ENCODE peak calls at places on chromosomes 13 and 19, in six cellular contexts. E is lung; A is stimulated activated CD4-positive, alpha-beta T cell treated with anti-CD3 and anti-CD28 coated beads, Interleukin-4, amount 100 ng/mL, for 24 hours; D is ovary; R is GM23248; K is right lobe of liver. F is an unnamed sample.

GRCh38 chr13:44403720-44404063 is 30.1 kb downstream of the SERP2 start:
- DNase-seq in E (no peak), A (no peak), D (no peak), R (no peak), K (peak), F (no peak)

GRCh38 chr19:45828945-45829344 is 13.8 kb upstream of the RSPH6A start:
- DNase-seq in E (no peak), A (no peak), D (no peak), R (no peak), K (no peak), F (no peak)

GRCh38 chr19:14146789-14147216 is 10.4 kb upstream of the ASF1B start:
- DNase-seq in E (no peak), A (no peak), D (no peak), R (peak), K (no peak), F (peak)

GRCh38 chr19:1221141-1221903 is 15.7 kb downstream of the STK11 start:
- DNase-seq in E (no peak), A (no peak), D (peak), R (peak), K (peak), F (no peak)

GRCh38 chr19:13155472-13156284 is 5.5 kb downstream of the IER2 start:
- DNase-seq in E (peak), A (peak), D (peak), R (peak), K (peak), F (no peak)

GRCh38 chr13:78372581-78372980 is 230.8 kb downstream of the POU4F1 start:
- DNase-seq in E (no peak), A (no peak), D (no peak), R (no peak), K (no peak), F (no peak)

GRCh38 chr19:44725251-44725650 is 23.3 kb upstream of the BCL3 start:
- DNase-seq in E (no peak), A (no peak), D (no peak), R (no peak), K (peak), F (no peak)

GRCh38 chr19:50414850-50415660 is 3.7 kb upstream of the SPIB start:
- DNase-seq in E (peak), A (peak), D (peak), R (peak), K (peak), F (peak)

GRCh38 chr19:39524495-39524894 is 8.2 kb downstream of the EID2B start:
- DNase-seq in E (no peak), A (no peak), D (no peak), R (no peak), K (no peak), F (no peak)

GRCh38 chr19:30003862-30004261 is 61.8 kb downstream of the URI1 start:
- DNase-seq in E (no peak), A (no peak), D (no peak), R (no peak), K (no peak), F (no peak)

GRCh38 chr19:387777-388176 is 21.2 kb downstream of the C2CD4C start:
- DNase-seq in E (no peak), A (no peak), D (no peak), R (no peak), K (no peak), F (no peak)

GRCh38 chr19:58428617-58429016 is 11.3 kb downstream of the ZNF132 start:
- DNase-seq in E (no peak), A (no peak), D (no peak), R (no peak), K (no peak), F (no peak)

GRCh38 chr13:38849316-38849715 is 141.3 kb downstream of the STOML3 start:
- DNase-seq in E (no peak), A (no peak), D (no peak), R (peak), K (no peak), F (no peak)

GRCh38 chr13:79749985-79750551 is 269.1 kb downstream of the NDFIP2 start:
- DNase-seq in E (peak), A (no peak), D (peak), R (peak), K (no peak), F (peak)

GRCh38 chr13:109743706-109744453 is 42.5 kb downstream of the IRS2 start:
- DNase-seq in E (no peak), A (no peak), D (no peak), R (peak), K (no peak), F (peak)

GRCh38 chr19:12333162-12334159 is at the start of gene ZNF563:
- DNase-seq in E (peak), A (peak), D (peak), R (peak), K (peak), F (peak)

GRCh38 chr19:15934332-15935078 is at the start of gene CYP4F11:
- DNase-seq in E (no peak), A (no peak), D (no peak), R (no peak), K (peak), F (no peak)

GRCh38 chr19:56504581-56504980 is 3.1 kb upstream of the ZNF471 start:
- DNase-seq in E (no peak), A (no peak), D (no peak), R (peak), K (no peak), F (no peak)

GRCh38 chr13:62014299-62014698 is 598.6 kb upstream of the PCDH20 start:
- DNase-seq in E (no peak), A (no peak), D (no peak), R (no peak), K (no peak), F (no peak)

GRCh38 chr19:38173324-38174041 is 50.5 kb downstream of the DPF1 start:
- DNase-seq in E (no peak), A (no peak), D (no peak), R (peak), K (no peak), F (no peak)

GRCh38 chr13:94455414-94455813 is 24.1 kb downstream of the DCT start:
- DNase-seq in E (no peak), A (no peak), D (no peak), R (no peak), K (no peak), F (no peak)

GRCh38 chr19:8396563-8397203 is 6.5 kb downstream of the RAB11B start:
- DNase-seq in E (peak), A (peak), D (peak), R (peak), K (no peak), F (peak)

GRCh38 chr19:46134527-46134926 is 10.0 kb upstream of the IGFL3 start:
- DNase-seq in E (no peak), A (no peak), D (no peak), R (no peak), K (no peak), F (no peak)

GRCh38 chr13:60617863-60618733 is 221.1 kb downstream of the TDRD3 start:
- DNase-seq in E (no peak), A (no peak), D (no peak), R (peak), K (no peak), F (no peak)

GRCh38 chr13:33349996-33350826 is 64.7 kb upstream of the STARD13 start:
- DNase-seq in E (peak), A (no peak), D (peak), R (peak), K (no peak), F (no peak)

GRCh38 chr19:40286674-40287421 is 1.7 kb upstream of the AKT2 start:
- DNase-seq in E (no peak), A (no peak), D (no peak), R (peak), K (no peak), F (no peak)

GRCh38 chr19:48878219-48879024 is 6.2 kb downstream of the PPP1R15A start:
- DNase-seq in E (no peak), A (peak), D (no peak), R (peak), K (no peak), F (no peak)

GRCh38 chr19:46791944-46792343 is 3.5 kb upstream of the SLC1A5 start:
- DNase-seq in E (no peak), A (peak), D (no peak), R (no peak), K (no peak), F (no peak)

GRCh38 chr19:5539431-5539833 is 28.3 kb downstream of the TINCR start:
- DNase-seq in E (no peak), A (no peak), D (no peak), R (no peak), K (no peak), F (no peak)

GRCh38 chr19:53960886-53961285 is 1.9 kb upstream of the CACNG8 start:
- DNase-seq in E (no peak), A (no peak), D (no peak), R (no peak), K (no peak), F (no peak)

GRCh38 chr13:73060251-73061160 is 1.7 kb downstream of the KLF5 start:
- DNase-seq in E (no peak), A (peak), D (peak), R (peak), K (no peak), F (no peak)

F was measured in fibroblast of the conjunctiva.